ENCODE peak calls at places on chromosomes 4 and X, in eight cellular contexts. F is Peyer's patch; W is Panc1; Q is fibroblast of lung; B is CD4-positive, alpha-beta T cell; K is right atrium auricular region; T is RWPE1; I is colonic mucosa. Z is an unnamed sample.

GRCh38 chr4:84565951-84566350 is 17.0 kb upstream of the CDS1 start:
- DNase-seq in I (no peak), K (no peak), F (no peak), Q (no peak), W (no peak), T (no peak), B (no peak), Z (no peak)

GRCh38 chr4:108651068-108651794 is 832 bp downstream of the OSTC start:
- DNase-seq in Q (peak), B (no peak), I (no peak), F (no peak), K (no peak), T (peak), W (no peak), Z (no peak)

GRCh38 chr4:68373513-68373912 is 23.6 kb upstream of the YTHDC1 start:
- DNase-seq in T (no peak), Q (peak), W (no peak), I (peak), K (peak), B (peak), F (peak), Z (peak)

GRCh38 chr4:149735796-149736195 is 79.8 kb downstream of the IQCM start:
- DNase-seq in F (no peak), I (no peak), T (no peak), K (no peak), B (no peak), Q (no peak), W (no peak), Z (no peak)

GRCh38 chrX:47723689-47724088 is 64.7 kb upstream of the UXT start:
- DNase-seq in K (no peak), I (no peak), T (no peak), Q (no peak), F (no peak), B (no peak), W (no peak), Z (no peak)

GRCh38 chr4:189088783-189089182 is 851.9 kb upstream of the FRG1 start:
- DNase-seq in W (no peak), F (no peak), T (no peak), Q (no peak), K (no peak), B (no peak), I (no peak), Z (no peak)

GRCh38 chr4:87704000-87704399 is 53.9 kb downstream of the DMP1 start:
- DNase-seq in I (no peak), K (no peak), F (no peak), T (no peak), W (no peak), Q (no peak), B (no peak), Z (no peak)

GRCh38 chrX:14528629-14529287 is 578 bp upstream of the GLRA2 start:
- DNase-seq in I (peak), T (peak), Q (no peak), K (peak), F (no peak), W (peak), B (peak), Z (peak)

GRCh38 chr4:681736-682451 is 7.1 kb downstream of the SLC49A3 start:
- DNase-seq in F (peak), B (no peak), I (peak), K (no peak), T (peak), W (no peak), Q (no peak), Z (peak)

GRCh38 chr4:175674219-175674618 is 137.8 kb downstream of the GPM6A start:
- DNase-seq in T (no peak), Q (no peak), F (no peak), K (no peak), B (no peak), W (no peak), I (no peak), Z (no peak)

GRCh38 chr4:136873555-136873954 is 658.7 kb downstream of the PCDH18 start:
- DNase-seq in K (no peak), Q (no peak), F (no peak), T (no peak), W (no peak), B (no peak), I (no peak), Z (no peak)

GRCh38 chr4:101835121-101835904 is 44.8 kb downstream of the BANK1 start:
- DNase-seq in I (no peak), K (no peak), Q (peak), B (no peak), F (no peak), T (peak), W (no peak), Z (no peak)

GRCh38 chr4:73575667-73576066 is 44.6 kb downstream of the RASSF6 start:
- DNase-seq in F (no peak), I (no peak), Q (no peak), T (no peak), W (no peak), K (no peak), B (no peak), Z (no peak)

GRCh38 chr4:144820115-144820514 is 174.2 kb downstream of the HHIP start:
- DNase-seq in Q (peak), T (no peak), B (no peak), W (no peak), F (no peak), I (no peak), K (no peak), Z (no peak)

GRCh38 chrX:13664026-13664425 is 11.1 kb downstream of the TCEANC start:
- DNase-seq in T (no peak), Q (no peak), B (no peak), I (no peak), W (no peak), K (no peak), F (no peak), Z (no peak)

GRCh38 chr4:187175197-187175596 is 451.5 kb upstream of the FAT1 start:
- DNase-seq in W (no peak), F (no peak), K (no peak), T (no peak), Q (no peak), B (no peak), I (no peak), Z (no peak)

GRCh38 chrX:111719426-111720210 is 38.6 kb downstream of the ALG13 start:
- DNase-seq in F (no peak), B (no peak), W (no peak), K (no peak), Q (peak), T (no peak), I (no peak), Z (no peak)

GRCh38 chrX:638482-639131 is 8.0 kb downstream of the SHOX start:
- DNase-seq in I (no peak), K (no peak), T (no peak), W (no peak), B (no peak), F (no peak), Q (no peak), Z (no peak)

GRCh38 chrX:70454441-70455365 is 10.1 kb downstream of the DLG3 start:
- DNase-seq in W (peak), F (peak), I (peak), T (peak), B (peak), K (peak), Q (peak), Z (peak)

GRCh38 chr4:20615492-20616136 is 84.6 kb upstream of the PACRGL start:
- DNase-seq in F (no peak), T (peak), I (no peak), W (no peak), Q (peak), K (no peak), B (no peak), Z (no peak)

GRCh38 chr4:113738251-113738650 is 23.3 kb downstream of the CAMK2D start:
- DNase-seq in Q (peak), I (no peak), W (no peak), B (no peak), T (no peak), F (no peak), K (no peak), Z (no peak)

GRCh38 chr4:169010125-169011023 is at the start of gene CBR4:
- DNase-seq in Q (peak), F (peak), T (peak), I (peak), K (peak), W (peak), B (peak), Z (peak)

GRCh38 chrX:55074851-55075467 is at the start of gene PAGE2B:
- DNase-seq in K (no peak), T (no peak), W (no peak), B (no peak), F (no peak), I (no peak), Q (no peak), Z (no peak)

GRCh38 chr4:118350961-118351360 is 1.8 kb downstream of the PRSS12 start:
- DNase-seq in Q (no peak), K (no peak), B (no peak), I (no peak), T (no peak), F (no peak), W (no peak), Z (no peak)
- H3K27ac ChIP-seq in Q (no peak), K (no peak), B (no peak), I (no peak), T (no peak), F (no peak), W (no peak), Z (no peak)

DNA sequence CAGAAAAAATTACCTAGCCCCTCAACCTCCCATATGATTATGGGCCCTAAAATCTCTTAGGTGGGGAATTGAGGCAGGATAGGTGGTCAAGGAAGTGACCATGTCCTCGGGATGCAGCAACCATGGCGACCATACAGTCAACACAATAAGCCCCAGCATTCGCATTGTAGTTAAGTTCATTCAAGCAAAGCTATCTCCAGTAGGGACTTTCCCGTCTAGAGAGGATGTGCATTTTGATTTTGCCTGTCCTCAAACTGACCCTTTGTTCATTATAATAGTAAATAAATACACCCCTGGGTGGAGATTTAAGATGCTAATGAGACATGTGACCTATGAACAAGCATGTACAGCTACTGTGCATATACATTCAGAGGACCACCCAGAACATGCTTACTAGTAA is 74.4 kb downstream of the NUDT11 start:
- DNase-seq in B (no peak), F (no peak), W (no peak), I (no peak), T (no peak), Q (no peak), K (no peak), Z (no peak)
- H3K27ac ChIP-seq in B (no peak), F (no peak), W (no peak), I (no peak), T (no peak), Q (no peak), K (no peak), Z (no peak)

GRCh38 chrX:139932901-139933796 is at the start of gene ATP11C:
- DNase-seq in K (peak), Q (peak), I (peak), T (peak), F (peak), W (peak), B (peak), Z (peak)
- H3K27ac ChIP-seq in K (peak), Q (peak), I (peak), T (peak), F (peak), W (peak), B (peak), Z (peak)

GRCh38 chr4:95044204-95044848 is 286.6 kb downstream of the BMPR1B start:
- DNase-seq in Q (peak), K (no peak), F (no peak), I (no peak), T (no peak), W (no peak), B (no peak), Z (no peak)
- H3K27ac ChIP-seq in Q (no peak), K (no peak), F (no peak), I (no peak), T (no peak), W (no peak), B (no peak), Z (no peak)

GRCh38 chr4:174193438-174194015 is 89.9 kb downstream of the FBXO8 start:
- DNase-seq in W (no peak), K (no peak), Q (no peak), T (no peak), B (no peak), I (no peak), F (no peak), Z (no peak)
- H3K27ac ChIP-seq in W (no peak), K (no peak), Q (no peak), T (no peak), B (no peak), I (no peak), F (no peak), Z (no peak)

GRCh38 chrX:116010939-116011338 is 159.6 kb upstream of the AGTR2 start:
- DNase-seq in I (no peak), T (no peak), Q (no peak), K (no peak), B (no peak), F (no peak), W (no peak), Z (no peak)

GRCh38 chrX:116009871-116010710 is 160.5 kb upstream of the AGTR2 start:
- DNase-seq in I (no peak), W (no peak), F (no peak), B (no peak), K (no peak), Q (no peak), T (no peak), Z (no peak)

DNA sequence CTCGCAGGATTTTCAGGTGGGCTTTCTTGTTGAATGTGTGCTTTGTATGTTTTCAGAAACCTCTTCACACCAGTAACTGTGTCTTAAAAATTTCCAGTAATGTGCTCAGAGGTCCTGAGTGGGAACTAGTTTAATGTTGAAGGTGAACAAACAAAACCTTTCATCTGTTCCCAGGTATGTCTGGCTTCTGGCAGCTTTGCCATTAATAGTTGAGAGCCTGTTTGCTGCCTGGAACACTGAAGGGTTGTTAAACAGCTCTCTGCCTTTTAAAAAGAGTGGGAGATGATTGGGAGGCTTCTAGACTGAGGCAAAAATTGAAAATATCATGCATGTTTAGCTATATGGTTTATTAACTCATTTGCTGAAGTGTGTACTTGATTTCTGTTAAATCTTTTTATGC is 161.2 kb upstream of the AGTR2 start:
- DNase-seq in F (no peak), Q (no peak), B (no peak), K (no peak), I (no peak), W (no peak), T (no peak), Z (no peak)
- H3K27ac ChIP-seq in F (no peak), Q (no peak), B (no peak), K (no peak), I (no peak), W (no peak), T (no peak), Z (no peak)

Z was measured in CD4-positive, CD25-positive, alpha-beta regulatory T cell.